ENCODE peak calls at places on chromosomes 11 and 22, in seven cellular contexts. One of them, this sample, is unnamed.

GRCh38 chr11:80727315-80727714 is 1286.5 kb upstream of the TENM4 start:
- DNase-seq in stimulated activated CD8-positive, alpha-beta memory T cell treated with anti-CD3 and anti-CD28 coated beads, Interleukin-7, amount 100 ng/mL, for 1 hour: no peak
- DNase-seq in NCI-H774: peak; percentile 30
- DNase-seq in activated T-helper 1 cell treated with anti-CD3 and anti-CD28 coated beads, Interleukin-2, amount 50 U/mL, for 16 hours: no peak
- DNase-seq in adipocyte: no peak
- DNase-seq in lower lobe of right lung: no peak
- DNase-seq in H54: no peak
- DNase-seq in this sample: peak; percentile 26

GRCh38 chr11:96033054-96033453 is 109.1 kb upstream of the MTMR2 start:
- DNase-seq in stimulated activated CD8-positive, alpha-beta memory T cell treated with anti-CD3 and anti-CD28 coated beads, Interleukin-7, amount 100 ng/mL, for 1 hour: no peak
- DNase-seq in lower lobe of right lung: no peak
- DNase-seq in H54: no peak
- DNase-seq in NCI-H774: no peak
- DNase-seq in activated T-helper 1 cell treated with anti-CD3 and anti-CD28 coated beads, Interleukin-2, amount 50 U/mL, for 16 hours: no peak
- DNase-seq in adipocyte: peak; percentile 28
- DNase-seq in this sample: no peak

GRCh38 chr11:43649501-43649900 is 31.0 kb upstream of the HSD17B12 start:
- DNase-seq in H54: no peak
- DNase-seq in stimulated activated CD8-positive, alpha-beta memory T cell treated with anti-CD3 and anti-CD28 coated beads, Interleukin-7, amount 100 ng/mL, for 1 hour: no peak
- DNase-seq in NCI-H774: no peak
- DNase-seq in activated T-helper 1 cell treated with anti-CD3 and anti-CD28 coated beads, Interleukin-2, amount 50 U/mL, for 16 hours: no peak
- DNase-seq in adipocyte: no peak
- DNase-seq in lower lobe of right lung: no peak
- DNase-seq in this sample: no peak

GRCh38 chr11:36426226-36426848 is 83.7 kb downstream of the TRAF6 start:
- DNase-seq in stimulated activated CD8-positive, alpha-beta memory T cell treated with anti-CD3 and anti-CD28 coated beads, Interleukin-7, amount 100 ng/mL, for 1 hour: no peak
- DNase-seq in activated T-helper 1 cell treated with anti-CD3 and anti-CD28 coated beads, Interleukin-2, amount 50 U/mL, for 16 hours: no peak
- DNase-seq in adipocyte: no peak
- DNase-seq in H54: no peak
- DNase-seq in lower lobe of right lung: no peak
- DNase-seq in NCI-H774: no peak
- DNase-seq in this sample: no peak

GRCh38 chr11:130825621-130826020 is 90.7 kb downstream of the SNX19 start:
- DNase-seq in stimulated activated CD8-positive, alpha-beta memory T cell treated with anti-CD3 and anti-CD28 coated beads, Interleukin-7, amount 100 ng/mL, for 1 hour: no peak
- DNase-seq in lower lobe of right lung: no peak
- DNase-seq in activated T-helper 1 cell treated with anti-CD3 and anti-CD28 coated beads, Interleukin-2, amount 50 U/mL, for 16 hours: no peak
- DNase-seq in NCI-H774: no peak
- DNase-seq in H54: no peak
- DNase-seq in adipocyte: peak; percentile 55
- DNase-seq in this sample: no peak

GRCh38 chr11:35173011-35173511 is 34.1 kb downstream of the CD44 start:
- DNase-seq in stimulated activated CD8-positive, alpha-beta memory T cell treated with anti-CD3 and anti-CD28 coated beads, Interleukin-7, amount 100 ng/mL, for 1 hour: no peak
- DNase-seq in lower lobe of right lung: peak; percentile 68
- DNase-seq in NCI-H774: no peak
- DNase-seq in H54: no peak
- DNase-seq in activated T-helper 1 cell treated with anti-CD3 and anti-CD28 coated beads, Interleukin-2, amount 50 U/mL, for 16 hours: no peak
- DNase-seq in adipocyte: peak; percentile 76
- DNase-seq in this sample: no peak

GRCh38 chr11:64165482-64165841 is 451 bp downstream of the MACROD1 start:
- DNase-seq in lower lobe of right lung: no peak
- DNase-seq in H54: no peak
- DNase-seq in adipocyte: peak; percentile 37
- DNase-seq in stimulated activated CD8-positive, alpha-beta memory T cell treated with anti-CD3 and anti-CD28 coated beads, Interleukin-7, amount 100 ng/mL, for 1 hour: no peak
- DNase-seq in activated T-helper 1 cell treated with anti-CD3 and anti-CD28 coated beads, Interleukin-2, amount 50 U/mL, for 16 hours: no peak
- DNase-seq in NCI-H774: no peak
- DNase-seq in this sample: no peak

GRCh38 chr22:43821606-43822425 is 9.7 kb upstream of the EFCAB6 start:
- DNase-seq in adipocyte: no peak
- DNase-seq in H54: no peak
- DNase-seq in activated T-helper 1 cell treated with anti-CD3 and anti-CD28 coated beads, Interleukin-2, amount 50 U/mL, for 16 hours: no peak
- DNase-seq in stimulated activated CD8-positive, alpha-beta memory T cell treated with anti-CD3 and anti-CD28 coated beads, Interleukin-7, amount 100 ng/mL, for 1 hour: no peak
- DNase-seq in lower lobe of right lung: no peak
- DNase-seq in NCI-H774: no peak
- DNase-seq in this sample: no peak

This sample was measured in H4.